ENCODE peak calls at places on chromosomes 5 and 9, in five cellular contexts. L is left cardiac atrium, X is sciatic nerve, U is T-helper 2 cell, H is pancreas. O is an unnamed sample.

GRCh38 chr5:122306461-122306860 is 5.6 kb upstream of the SNCAIP start:
- DNase-seq in H (no peak), X (no peak), L (no peak), U (no peak), O (no peak)

GRCh38 chr5:1474875-1475543 is 29.8 kb upstream of the SLC6A3 start:
- DNase-seq in H (no peak), U (peak; percentile 1), X (no peak), L (peak; percentile 16), O (no peak)

GRCh38 chr9:35537898-35538297 is 48.0 kb downstream of the RUSC2 start:
- DNase-seq in X (no peak), U (no peak), H (no peak), L (peak; percentile 51), O (peak; percentile 32)

GRCh38 chr9:69253057-69253456 is 72.0 kb upstream of the ENTREP1 start:
- DNase-seq in X (no peak), H (no peak), L (no peak), U (no peak), O (peak; percentile 5)

GRCh38 chr9:129398101-129398795 is 220.2 kb upstream of the IER5L start:
- DNase-seq in L (peak; percentile 15), H (no peak), U (no peak), X (peak; percentile 55), O (no peak)

GRCh38 chr5:136018814-136019777 is 9.7 kb upstream of the TGFBI start:
- DNase-seq in L (no peak), X (no peak), U (no peak), H (peak; percentile 8), O (peak; percentile 91)

GRCh38 chr9:124220551-124221451 is 36.9 kb upstream of the NEK6 start:
- DNase-seq in L (peak; percentile 36), U (no peak), X (peak; percentile 61), H (peak; percentile 91), O (peak; percentile 5)

GRCh38 chr9:105330755-105331154 is 86.3 kb downstream of the SLC44A1 start:
- DNase-seq in X (no peak), H (no peak), L (no peak), U (no peak), O (no peak)

GRCh38 chr5:179732918-179733763 is 519 bp downstream of the MAML1 start:
- DNase-seq in U (no peak), L (peak; percentile 53), H (peak; percentile 52), X (peak; percentile 65), O (no peak)

GRCh38 chr5:149546974-149547373 is 4.3 kb downstream of the CSNK1A1 start:
- DNase-seq in L (no peak), X (no peak), U (no peak), H (no peak), O (peak; percentile 14)

GRCh38 chr9:14075218-14075617 is 238.7 kb downstream of the NFIB start:
- DNase-seq in X (no peak), H (no peak), L (no peak), U (no peak), O (no peak)

GRCh38 chr5:10261065-10261464 is 11.0 kb downstream of the CCT5 start:
- DNase-seq in U (no peak), L (no peak), X (no peak), H (no peak), O (no peak)

GRCh38 chr9:84928419-84928818 is 258.9 kb downstream of the NTRK2 start:
- DNase-seq in U (no peak), H (no peak), L (no peak), X (no peak), O (no peak)

GRCh38 chr5:170105643-170106611 is at the start of gene FOXI1:
- DNase-seq in H (no peak), X (no peak), L (no peak), U (no peak), O (no peak)

GRCh38 chr5:127596501-127596900 is 52.4 kb upstream of the CTXN3 start:
- DNase-seq in X (no peak), H (no peak), U (no peak), L (no peak), O (no peak)

GRCh38 chr5:124990723-124991122 is 244.3 kb upstream of the ZNF608 start:
- DNase-seq in L (no peak), U (no peak), X (no peak), H (no peak), O (no peak)

GRCh38 chr9:136728548-136729123 is 14.1 kb downstream of the LCN10 start:
- DNase-seq in H (no peak), L (peak; percentile 48), U (no peak), X (no peak), O (peak; percentile 19)

GRCh38 chr9:72428329-72428728 is 63.3 kb upstream of the ZFAND5 start:
- DNase-seq in L (no peak), X (no peak), U (no peak), H (no peak), O (peak; percentile 87)

GRCh38 chr5:159311063-159311462 is 19.2 kb downstream of the IL12B start:
- DNase-seq in X (no peak), H (no peak), U (no peak), L (no peak), O (no peak)

GRCh38 chr5:586751-587285 is 25.3 kb upstream of the CEP72 start:
- DNase-seq in U (no peak), X (no peak), H (no peak), L (no peak), O (no peak)

GRCh38 chr9:68690088-68690487 is 15.0 kb upstream of the PIP5K1B start:
- DNase-seq in L (peak; percentile 63), U (no peak), H (peak; percentile 56), X (no peak), O (peak; percentile 43)

GRCh38 chr9:27572566-27572917 is 739 bp downstream of the C9orf72 start:
- DNase-seq in X (no peak), L (no peak), H (peak; percentile 15), U (no peak), O (peak; percentile 40)

GRCh38 chr5:138029944-138030343 is 2.9 kb downstream of the FAM13B start:
- DNase-seq in H (no peak), U (no peak), L (no peak), X (no peak), O (no peak)

GRCh38 chr5:73774924-73775323 is 148.9 kb downstream of the ARHGEF28 start:
- DNase-seq in U (no peak), X (no peak), H (no peak), L (no peak), O (no peak)

GRCh38 chr5:131622633-131623032 is 12.4 kb downstream of the RAPGEF6 start:
- DNase-seq in U (no peak), L (no peak), X (no peak), H (no peak), O (peak; percentile 36)

GRCh38 chr9:109477269-109478203 is 20.6 kb downstream of the PTPN3 start:
- DNase-seq in U (no peak), X (no peak), L (no peak), H (peak; percentile 97), O (no peak)

GRCh38 chr5:151173711-151174611 is 16.4 kb upstream of the ANXA6 start:
- DNase-seq in L (no peak), H (no peak), U (no peak), X (no peak), O (no peak)

GRCh38 chr5:8730194-8730593 is 815.7 kb downstream of the SEMA5A start:
- DNase-seq in L (no peak), H (no peak), X (no peak), U (no peak), O (peak; percentile 67)

GRCh38 chr5:2999926-3000325 is 248.4 kb upstream of the IRX2 start:
- DNase-seq in L (no peak), X (no peak), H (no peak), U (no peak), O (no peak)

GRCh38 chr9:35500130-35500748 is 10.3 kb downstream of the RUSC2 start:
- DNase-seq in U (no peak), X (no peak), L (no peak), H (no peak), O (peak; percentile 31)

GRCh38 chr9:114811969-114812636 is 6.3 kb upstream of the TNFSF15 start:
- DNase-seq in H (no peak), U (no peak), X (no peak), L (no peak), O (no peak)

GRCh38 chr5:31581498-31582099 is 49.5 kb downstream of the C5orf22 start:
- DNase-seq in X (no peak), H (no peak), L (no peak), U (no peak), O (peak; percentile 48)

GRCh38 chr5:81631124-81631523 is 119.8 kb downstream of the SSBP2 start:
- DNase-seq in H (no peak), X (no peak), L (no peak), U (no peak), O (no peak)

GRCh38 chr5:91052977-91053732 is 330.0 kb downstream of the ARRDC3 start:
- DNase-seq in U (no peak), X (no peak), H (no peak), L (no peak), O (peak; percentile 61)

GRCh38 chr9:29769019-29769418 is 2195.7 kb upstream of the C9orf72 start:
- DNase-seq in X (no peak), H (no peak), L (no peak), U (no peak), O (no peak)

O was measured in amniotic epithelial cell.